ENCODE peak calls at places on chromosomes 13 and 19, in four cellular contexts. V is stomach, F is pancreas, E is colonic mucosa. G is an unnamed sample. For H3K4me1, the result is how much of the 10 kb centered on the place peaks cover.

GRCh38 chr13:78604782-78605611 is 1.6 kb upstream of the POU4F1 start:
- DNase-seq in F (no peak), V (no peak), E (no peak), G (no peak)

GRCh38 chr13:90591927-90592268 is 755.6 kb upstream of the MIR17HG start:
- DNase-seq in V (no peak), F (no peak), E (no peak), G (no peak)

GRCh38 chr19:46746281-46746965 is at the start of gene STRN4:
- DNase-seq in F (no peak), E (no peak), V (peak), G (no peak)

GRCh38 chr13:43815204-43815603 is 28.4 kb upstream of the ENOX1 start:
- DNase-seq in E (no peak), F (no peak), V (no peak), G (no peak)

GRCh38 chr19:24029941-24030636 is 56.9 kb upstream of the ZNF254 start:
- DNase-seq in F (no peak), E (no peak), V (no peak), G (no peak)

GRCh38 chr19:13952154-13953020 is at the start of gene DCAF15:
- DNase-seq in V (peak), E (peak), F (peak), G (peak)

GRCh38 chr13:80955487-80955886 is 614.6 kb upstream of the SPRY2 start:
- DNase-seq in V (no peak), E (no peak), F (no peak), G (no peak)

GRCh38 chr19:47157455-47158321 is 27.1 kb downstream of the SAE1 start:
- DNase-seq in E (peak), F (no peak), V (peak), G (no peak)

GRCh38 chr13:61413572-61413971 is 2.1 kb downstream of the PCDH20 start:
- DNase-seq in F (no peak), E (no peak), V (no peak), G (no peak)

DNA sequence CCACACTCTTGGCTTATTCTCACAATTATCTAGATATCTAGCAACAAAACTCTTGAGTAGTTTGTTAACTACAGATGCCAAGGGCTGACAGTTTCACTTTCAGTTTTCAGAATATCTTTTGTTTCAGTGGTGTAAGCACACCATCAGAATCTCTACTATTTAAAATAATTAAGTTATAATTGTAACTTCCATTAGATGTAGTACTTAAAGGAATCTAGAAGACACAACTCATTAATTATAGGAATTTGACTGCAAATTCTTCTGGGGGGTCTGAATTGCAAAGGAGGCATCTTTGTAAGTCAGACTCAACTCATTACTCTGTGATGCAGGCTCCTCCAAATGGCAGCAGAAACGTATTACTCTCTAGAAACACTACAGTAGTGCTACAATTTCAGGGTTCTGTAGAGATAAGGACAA is 44.9 kb upstream of the USPL1 start:
- DNase-seq in E (no peak), F (no peak), V (no peak), G (no peak)
- TF ChIP-seq CTCF in E (no peak), F (no peak), V (no peak), G (no peak)

GRCh38 chr13:101988140-101988539 is 413.7 kb downstream of the FGF14 start:
- DNase-seq in V (no peak), F (no peak), E (no peak), G (no peak)
- H3K4me1 ChIP-seq in V (under half), F (under half), E (under half), G (under half)

GRCh38 chr13:93183302-93183701 is 43.3 kb upstream of the GPC6 start:
- DNase-seq in V (no peak), E (no peak), F (no peak), G (no peak)
- TF ChIP-seq CTCF in V (no peak), E (no peak), F (no peak), G (no peak)

DNA sequence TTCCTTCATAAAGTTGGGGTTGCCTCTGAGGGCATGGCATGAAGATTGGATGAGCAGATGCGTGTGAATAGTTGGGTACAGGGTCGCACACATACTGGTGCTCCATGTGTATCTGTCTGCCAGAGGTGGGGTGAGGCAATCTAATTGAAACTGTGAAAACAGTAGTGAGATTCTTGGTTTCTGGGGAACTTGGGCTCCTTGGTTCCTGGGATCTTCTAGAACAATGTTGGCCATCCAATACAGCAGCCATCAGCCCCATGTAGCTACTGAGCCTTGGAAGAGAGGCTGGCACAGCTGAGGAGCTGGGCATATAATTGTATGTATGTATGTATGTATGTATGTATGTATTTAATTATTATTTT is 616 bp downstream of the FCHO1 start:
- DNase-seq in E (no peak), F (no peak), V (no peak), G (no peak)
- H3K4me1 ChIP-seq in E (under half), F (under half), V (under half), G (under half)

GRCh38 chr19:50796128-50796633 is 6.0 kb downstream of the ACP4 start:
- DNase-seq in F (no peak), V (no peak), E (no peak), G (no peak)

GRCh38 chr19:50794074-50794777 is 4.0 kb downstream of the ACP4 start:
- DNase-seq in V (no peak), F (peak), E (peak), G (no peak)

GRCh38 chr19:50793558-50794065 is 3.4 kb downstream of the ACP4 start:
- DNase-seq in E (no peak), F (no peak), V (no peak), G (no peak)

GRCh38 chr19:50795665-50796073 is 5.5 kb downstream of the ACP4 start:
- DNase-seq in V (no peak), F (no peak), E (no peak), G (no peak)

DNA sequence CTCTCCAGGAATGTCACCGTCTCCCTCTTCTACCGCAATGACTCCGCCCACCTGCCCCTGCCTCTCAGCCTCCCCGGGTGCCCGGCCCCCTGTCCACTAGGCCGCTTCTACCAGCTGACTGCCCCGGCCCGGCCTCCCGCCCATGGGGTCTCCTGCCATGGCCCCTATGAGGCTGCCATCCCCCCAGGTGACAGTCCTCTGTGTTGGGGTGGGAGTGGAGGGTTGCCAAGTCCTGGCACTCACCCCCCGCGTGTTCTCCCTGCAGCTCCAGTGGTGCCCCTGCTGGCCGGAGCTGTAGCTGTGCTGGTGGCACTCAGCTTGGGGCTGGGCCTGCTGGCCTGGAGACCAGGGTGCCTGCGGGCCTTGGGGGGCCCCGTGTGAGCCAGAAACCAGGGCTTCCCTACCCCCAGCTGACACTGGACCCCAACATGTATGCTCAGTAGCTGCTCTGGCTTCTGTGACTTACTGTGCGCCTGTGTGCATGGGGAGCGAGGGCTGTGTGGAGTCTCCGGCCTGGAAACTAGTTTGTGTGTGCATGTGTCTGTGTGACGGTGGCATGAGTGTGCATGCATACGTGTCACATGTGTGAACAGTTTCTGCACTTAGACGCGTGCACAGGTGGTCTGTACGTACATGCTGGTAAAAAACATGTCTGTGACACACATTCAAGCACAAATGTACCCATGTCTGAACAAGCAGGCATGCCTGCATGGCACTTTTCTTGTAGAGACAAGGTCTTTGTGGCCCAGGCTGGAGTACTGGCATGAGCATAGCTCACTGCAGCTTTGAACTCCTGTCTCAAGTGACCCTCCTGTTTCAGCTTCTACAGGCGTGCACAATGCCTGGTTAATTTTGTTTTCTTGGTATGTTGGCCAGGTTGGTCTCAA is 4.8 kb downstream of the ACP4 start:
- DNase-seq in V (no peak), E (no peak), F (no peak), G (no peak)
- TF ChIP-seq CTCF in V (no peak), E (no peak), F (no peak), G (no peak)

GRCh38 chr19:912181-913079 is 589 bp downstream of the R3HDM4 start:
- DNase-seq in V (no peak), E (no peak), F (no peak), G (no peak)

GRCh38 chr19:916645-917322 is 349 bp upstream of the KISS1R start:
- DNase-seq in V (no peak), F (no peak), E (no peak), G (no peak)

GRCh38 chr19:917323-918151 is at the start of gene KISS1R:
- DNase-seq in E (no peak), V (peak), F (no peak), G (peak)

GRCh38 chr19:911197-912033 is 1.6 kb downstream of the R3HDM4 start:
- DNase-seq in E (no peak), V (no peak), F (no peak), G (no peak)

GRCh38 chr19:913080-913748 is at the start of gene R3HDM4:
- DNase-seq in E (peak), F (peak), V (peak), G (peak)
- H3K4me1 ChIP-seq in E (under half), F (under half), V (under half), G (under half)

GRCh38 chr19:48836089-48837017 is at the start of gene HSD17B14:
- DNase-seq in E (no peak), V (no peak), F (no peak), G (no peak)
- TF ChIP-seq CTCF in E (peak), V (no peak), F (no peak), G (no peak)

GRCh38 chr13:113642563-113642962 is 15.4 kb downstream of the ATP4B start:
- DNase-seq in V (no peak), F (no peak), E (no peak), G (no peak)
- H3K4me1 ChIP-seq in V (under half), F (under half), E (under half), G (under half)

GRCh38 chr13:31970237-31970930 is 61.2 kb upstream of the FRY start:
- DNase-seq in E (no peak), V (no peak), F (no peak), G (no peak)

GRCh38 chr13:31964168-31964567 is 67.4 kb upstream of the FRY start:
- DNase-seq in E (no peak), F (no peak), V (no peak), G (no peak)

GRCh38 chr13:31965361-31966066 is 66.1 kb upstream of the FRY start:
- DNase-seq in V (no peak), E (no peak), F (peak), G (no peak)

GRCh38 chr13:31968473-31968872 is 63.1 kb upstream of the FRY start:
- DNase-seq in E (peak), V (peak), F (peak), G (no peak)

DNA sequence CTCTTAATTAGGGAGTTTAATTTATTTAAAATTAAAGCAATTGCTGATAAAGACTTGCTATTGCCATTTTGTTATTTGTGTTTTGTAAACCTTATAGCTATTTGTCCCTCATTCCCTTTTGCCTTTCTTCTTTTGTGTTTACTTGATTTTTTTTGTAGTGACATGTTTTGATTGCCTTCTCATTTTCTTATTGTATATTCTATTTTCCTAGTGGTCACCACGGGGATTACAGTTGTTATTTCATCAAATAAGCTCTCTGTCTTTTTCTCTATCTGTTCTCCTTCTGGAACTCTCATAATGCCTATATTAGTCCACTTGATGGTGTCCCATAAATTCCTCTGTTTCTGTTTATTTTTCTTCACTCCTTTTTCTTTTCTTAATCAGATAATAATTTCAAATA is 64.4 kb upstream of the FRY start:
- DNase-seq in F (no peak), E (no peak), V (no peak), G (no peak)
- TF ChIP-seq CTCF in F (no peak), E (no peak), V (no peak), G (no peak)